ENCODE peak calls at places on chromosomes 7 and 10, in five cellular contexts. Q, L, E, S and G are unnamed samples.

GRCh38 chr7:22730921-22731654 is 4.1 kb downstream of the IL6 start:
- DNase-seq in E (no peak), Q (no peak), L (no peak), S (no peak), G (no peak)

GRCh38 chr10:7474388-7474787 is 63.6 kb upstream of the SFMBT2 start:
- DNase-seq in Q (no peak), S (no peak), L (no peak), E (no peak), G (no peak)

GRCh38 chr10:86657011-86657395 is 2.7 kb downstream of the OPN4 start:
- DNase-seq in E (no peak), S (no peak), L (no peak), Q (no peak), G (no peak)

GRCh38 chr7:105790996-105791395 is 85.4 kb downstream of the ATXN7L1 start:
- DNase-seq in E (no peak), Q (no peak), S (peak), L (no peak), G (no peak)

GRCh38 chr10:63093227-63093626 is 39.9 kb upstream of the NRBF2 start:
- DNase-seq in E (no peak), L (no peak), S (no peak), Q (no peak), G (no peak)

GRCh38 chr10:79191951-79192676 is 123.3 kb downstream of the ZMIZ1 start:
- DNase-seq in E (no peak), Q (no peak), S (no peak), L (no peak), G (no peak)

GRCh38 chr7:81690688-81691087 is 79.2 kb downstream of the HGF start:
- DNase-seq in E (no peak), L (no peak), S (no peak), Q (no peak), G (no peak)

GRCh38 chr10:12847361-12847975 is 154.0 kb downstream of the CCDC3 start:
- DNase-seq in L (peak), S (peak), Q (peak), E (no peak), G (peak)

GRCh38 chr10:132257271-132257670 is 50.5 kb downstream of the STK32C start:
- DNase-seq in Q (no peak), L (no peak), E (no peak), S (no peak), G (no peak)

GRCh38 chr7:921581-922333 is 32.7 kb downstream of the ADAP1 start:
- DNase-seq in L (peak), S (no peak), E (no peak), Q (no peak), G (no peak)

GRCh38 chr7:79523426-79523825 is 70.0 kb upstream of the MAGI2 start:
- DNase-seq in E (no peak), L (no peak), S (no peak), Q (no peak), G (no peak)

GRCh38 chr7:2800220-2800922 is 43.7 kb downstream of the GNA12 start:
- DNase-seq in E (no peak), S (no peak), L (no peak), Q (no peak), G (no peak)

GRCh38 chr10:102420443-102420809 is 210 bp upstream of the FBXL15 start:
- DNase-seq in S (no peak), L (no peak), Q (peak), E (no peak), G (no peak)

GRCh38 chr10:3173173-3173878 is 744 bp upstream of the PITRM1 start:
- DNase-seq in S (peak), Q (no peak), E (no peak), L (no peak), G (no peak)

GRCh38 chr7:83547526-83547925 is 101.4 kb downstream of the SEMA3E start:
- DNase-seq in E (no peak), S (peak), Q (peak), L (no peak), G (no peak)

GRCh38 chr10:78754269-78755074 is 314.3 kb upstream of the ZMIZ1 start:
- DNase-seq in Q (no peak), L (no peak), E (no peak), S (no peak), G (no peak)

GRCh38 chr10:55160904-55161303 is 359.9 kb upstream of the PCDH15 start:
- DNase-seq in Q (no peak), L (no peak), E (no peak), S (no peak), G (no peak)

GRCh38 chr7:95607477-95608010 is 11.2 kb upstream of the PDK4 start:
- DNase-seq in E (no peak), Q (no peak), L (no peak), S (no peak), G (no peak)

GRCh38 chr10:14571866-14572507 is 202.7 kb downstream of the FAM107B start:
- DNase-seq in L (no peak), S (no peak), Q (no peak), E (no peak), G (no peak)

GRCh38 chr10:33152750-33153149 is 181.7 kb downstream of the NRP1 start:
- DNase-seq in Q (no peak), S (no peak), L (no peak), E (no peak), G (no peak)

GRCh38 chr10:1184541-1185415 is 128.6 kb downstream of the WDR37 start:
- DNase-seq in Q (no peak), E (no peak), S (no peak), L (peak), G (no peak)

GRCh38 chr10:117860823-117861222 is 185.9 kb downstream of the RAB11FIP2 start:
- DNase-seq in L (no peak), E (peak), S (peak), Q (no peak), G (no peak)

GRCh38 chr7:137760111-137760510 is 86.7 kb downstream of the DGKI start:
- DNase-seq in L (no peak), S (no peak), E (no peak), Q (no peak), G (no peak)

GRCh38 chr10:63165249-63165648 is 32.1 kb downstream of the NRBF2 start:
- DNase-seq in S (no peak), E (no peak), Q (no peak), L (no peak), G (no peak)

GRCh38 chr7:137579913-137580640 is 236.5 kb upstream of the PTN start:
- DNase-seq in L (no peak), S (no peak), Q (no peak), E (no peak), G (no peak)

GRCh38 chr10:102545997-102546396 is 42.2 kb downstream of the SUFU start:
- DNase-seq in L (no peak), Q (no peak), E (no peak), S (no peak), G (no peak)

GRCh38 chr10:78563224-78563764 is 505.5 kb upstream of the ZMIZ1 start:
- DNase-seq in Q (no peak), S (no peak), E (no peak), L (no peak), G (no peak)

GRCh38 chr7:5351508-5352265 is 68.9 kb downstream of the SLC29A4 start:
- DNase-seq in S (no peak), E (no peak), L (no peak), Q (no peak), G (no peak)

GRCh38 chr10:33211123-33211878 is 123.2 kb downstream of the NRP1 start:
- DNase-seq in L (no peak), S (no peak), E (no peak), Q (no peak), G (no peak)

GRCh38 chr10:124092270-124093075 is 925 bp downstream of the CHST15 start:
- DNase-seq in Q (peak), S (no peak), L (peak), E (peak), G (peak)

GRCh38 chr7:13262929-13263530 is 575.6 kb downstream of the ARL4A start:
- DNase-seq in L (no peak), E (peak), S (peak), Q (peak), G (no peak)

GRCh38 chr10:63169624-63170023 is 36.5 kb downstream of the NRBF2 start:
- DNase-seq in Q (no peak), E (no peak), L (no peak), S (no peak), G (no peak)

GRCh38 chr10:34854147-34854601 is 39.1 kb upstream of the PARD3 start:
- DNase-seq in S (no peak), L (no peak), Q (no peak), E (no peak), G (no peak)

GRCh38 chr10:89235073-89235798 is 16.3 kb downstream of the LIPA start:
- DNase-seq in S (no peak), E (no peak), Q (peak), L (no peak), G (no peak)

GRCh38 chr7:111053035-111053434 is 37.9 kb upstream of the LRRN3 start:
- DNase-seq in S (no peak), L (no peak), Q (no peak), E (no peak), G (no peak)
- TF ChIP-seq CTCF in S (no peak), L (no peak), Q (no peak), E (no peak), G (no peak)

DNA sequence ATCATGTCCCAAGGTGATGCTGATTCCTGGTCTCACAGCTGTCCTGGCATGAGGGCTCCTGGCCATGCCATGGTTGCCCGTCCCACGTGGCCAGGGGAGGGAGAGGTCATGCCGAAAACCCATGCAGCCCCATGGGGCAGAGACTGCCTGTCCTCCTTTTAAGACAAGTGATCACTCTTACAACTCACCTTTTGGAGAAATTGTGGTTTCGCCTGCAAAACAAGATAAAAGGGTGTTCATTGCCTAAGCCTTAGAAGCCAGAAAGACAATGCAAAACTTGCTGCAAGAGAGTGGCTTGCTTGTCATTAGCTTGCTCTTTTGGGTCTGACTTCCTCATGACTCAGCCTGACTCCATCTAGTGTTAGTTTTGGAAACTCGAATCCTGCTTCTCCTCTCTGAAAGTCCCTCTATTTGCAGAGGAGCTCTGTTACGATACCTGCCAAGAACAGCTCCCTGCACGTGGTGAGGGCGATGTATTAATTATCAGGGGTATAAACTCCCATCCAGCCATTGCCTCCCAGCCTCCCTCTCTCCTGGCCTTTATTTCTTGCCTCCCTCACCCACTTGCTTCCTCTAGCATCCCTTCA is 26.7 kb downstream of the TMEM273 start:
- DNase-seq in E (no peak), L (no peak), Q (peak), S (no peak), G (no peak)
- TF ChIP-seq CTCF in E (no peak), L (no peak), Q (peak), S (no peak), G (no peak)

GRCh38 chr7:152341039-152341913 is 94.5 kb downstream of the KMT2C start:
- DNase-seq in E (no peak), S (peak), Q (peak), L (peak), G (peak)
- TF ChIP-seq CTCF in E (peak), S (peak), Q (peak), L (peak), G (no peak)

GRCh38 chr7:148558914-148559313 is 31.7 kb upstream of the C7orf33 start:
- DNase-seq in Q (no peak), E (no peak), L (no peak), S (no peak), G (no peak)

GRCh38 chr7:148553979-148554378 is 36.6 kb upstream of the C7orf33 start:
- DNase-seq in Q (no peak), S (no peak), E (no peak), L (no peak), G (no peak)

GRCh38 chr7:148561099-148561498 is 29.5 kb upstream of the C7orf33 start:
- DNase-seq in S (no peak), L (no peak), E (no peak), Q (no peak), G (no peak)

DNA sequence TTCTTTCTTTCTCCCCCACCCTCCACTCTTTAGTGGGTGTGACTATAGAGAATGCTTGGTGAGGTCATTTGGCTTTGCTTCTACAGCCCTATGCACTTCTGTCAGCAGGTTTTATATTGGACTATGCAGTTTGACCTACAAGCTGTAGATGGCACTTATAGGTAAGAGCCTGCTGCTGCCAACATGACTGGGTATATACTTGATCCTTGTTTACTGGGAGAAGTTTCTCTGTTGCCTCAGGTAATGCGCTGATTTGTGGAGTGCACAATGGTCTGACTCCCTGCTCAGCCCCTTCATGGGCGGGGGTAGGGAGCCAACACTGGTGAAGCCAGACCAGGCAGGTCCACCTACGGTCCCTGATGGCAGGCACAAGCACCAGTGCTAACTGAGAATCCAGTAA is 33.7 kb upstream of the C7orf33 start:
- DNase-seq in S (peak), Q (no peak), L (no peak), E (no peak), G (no peak)
- TF ChIP-seq CTCF in S (peak), Q (no peak), L (no peak), E (no peak), G (no peak)

GRCh38 chr7:51587600-51587999 is 271.0 kb upstream of the COBL start:
- DNase-seq in E (no peak), L (no peak), S (no peak), Q (no peak), G (no peak)
- TF ChIP-seq CTCF in E (no peak), L (no peak), S (no peak), Q (no peak), G (no peak)

GRCh38 chr7:108569381-108570145 is at the start of the genes DNAJB9 and THAP5:
- DNase-seq in L (peak), E (peak), S (peak), Q (peak), G (peak)
- TF ChIP-seq CTCF in L (no peak), E (no peak), S (no peak), Q (no peak), G (no peak)

DNA sequence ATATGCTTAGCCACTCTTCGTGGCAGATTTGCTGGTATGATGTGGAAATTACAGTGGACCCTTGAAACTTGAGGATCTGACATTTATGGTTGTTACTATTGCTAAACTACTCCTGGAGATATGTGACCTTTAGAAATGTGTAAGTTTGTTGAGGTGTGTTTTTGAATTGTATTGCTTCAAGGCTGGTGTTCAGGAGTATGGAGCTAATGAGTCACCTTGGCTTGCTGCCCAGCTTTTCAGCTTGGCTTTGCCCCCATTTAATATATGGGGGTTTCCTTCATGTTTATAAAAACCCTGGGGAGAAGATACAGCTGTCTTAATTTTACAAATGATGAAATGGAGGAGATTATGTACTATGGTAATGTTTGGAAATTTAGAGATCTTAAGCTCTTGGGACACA is 11.6 kb downstream of the HBP1 start:
- DNase-seq in L (no peak), E (no peak), Q (no peak), S (peak), G (no peak)
- TF ChIP-seq CTCF in L (no peak), E (no peak), Q (no peak), S (no peak), G (no peak)

GRCh38 chr7:16115374-16115773 is 306.0 kb downstream of the CRPPA start:
- DNase-seq in S (no peak), L (no peak), E (no peak), Q (no peak), G (no peak)

GRCh38 chr7:16114071-16114470 is 307.3 kb downstream of the CRPPA start:
- DNase-seq in E (no peak), L (no peak), Q (no peak), S (no peak), G (no peak)

GRCh38 chr7:16113058-16113457 is 308.3 kb downstream of the CRPPA start:
- DNase-seq in E (no peak), L (no peak), Q (no peak), S (no peak), G (no peak)

GRCh38 chr7:16114633-16115032 is 306.7 kb downstream of the CRPPA start:
- DNase-seq in Q (no peak), S (peak), L (no peak), E (no peak), G (no peak)
- TF ChIP-seq CTCF in Q (peak), S (peak), L (no peak), E (no peak), G (no peak)

GRCh38 chr7:28455486-28455885 is 43.2 kb downstream of the CREB5 start:
- DNase-seq in L (no peak), E (no peak), S (no peak), Q (no peak), G (no peak)

GRCh38 chr7:28456037-28456436 is 43.7 kb downstream of the CREB5 start:
- DNase-seq in E (no peak), S (no peak), L (no peak), Q (no peak), G (no peak)

GRCh38 chr7:28459306-28459705 is 47.0 kb downstream of the CREB5 start:
- DNase-seq in E (no peak), Q (no peak), L (no peak), S (no peak), G (no peak)

DNA sequence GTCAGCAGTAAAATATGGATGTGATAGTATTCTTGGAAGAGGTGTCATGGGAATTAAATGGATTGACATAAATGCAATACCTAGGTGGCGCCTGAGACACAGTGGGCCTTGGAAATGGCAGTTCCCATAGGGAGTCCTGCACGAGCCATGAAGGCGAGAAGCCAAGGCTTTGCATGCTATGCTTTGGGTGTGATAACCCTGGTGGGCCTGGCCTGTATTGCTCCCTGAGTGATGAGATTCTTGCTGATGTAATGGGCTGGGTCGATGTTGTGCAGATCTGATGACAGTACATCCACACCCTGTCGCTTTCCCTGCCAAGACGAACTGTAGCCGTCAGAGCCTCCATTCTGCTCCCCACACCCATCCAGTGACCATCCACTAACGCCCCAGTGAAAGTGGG is 46.4 kb downstream of the CREB5 start:
- DNase-seq in S (no peak), Q (no peak), E (no peak), L (no peak), G (no peak)
- TF ChIP-seq CTCF in S (no peak), Q (no peak), E (no peak), L (no peak), G (no peak)